ENCODE peak calls at places on chromosomes 3 and 15, in five cellular contexts. Z, R, O, E and V are unnamed samples.

GRCh38 chr3:132730891-132731580 is 8.8 kb upstream of the NPHP3 start:
- DNase-seq in Z (no peak), R (peak; percentile 36), O (no peak), E (no peak), V (peak; percentile 48)

GRCh38 chr3:189941679-189942078 is 179.0 kb downstream of the P3H2 start:
- DNase-seq in Z (no peak), R (peak; percentile 79), O (no peak), E (no peak), V (peak; percentile 48)

GRCh38 chr3:134387293-134387692 is 13.0 kb upstream of the AMOTL2 start:
- DNase-seq in Z (no peak), R (no peak), O (no peak), E (no peak), V (no peak)

GRCh38 chr3:9727041-9727595 is 4.4 kb upstream of the BRPF1 start:
- DNase-seq in Z (no peak), R (no peak), O (no peak), E (peak; percentile 47), V (peak; percentile 15)

GRCh38 chr3:43190682-43191081 is 84.8 kb upstream of the POMGNT2 start:
- DNase-seq in Z (no peak), R (peak; percentile 90), O (no peak), E (no peak), V (no peak)

GRCh38 chr3:31288641-31289100 is 244.1 kb upstream of the STT3B start:
- DNase-seq in Z (peak; percentile 36), R (peak; percentile 71), O (peak; percentile 11), E (no peak), V (peak; percentile 80)

GRCh38 chr3:89447244-89447643 is 339.8 kb downstream of the EPHA3 start:
- DNase-seq in Z (no peak), R (no peak), O (no peak), E (no peak), V (no peak)

GRCh38 chr15:34853001-34853758 is 57.8 kb upstream of the ACTC1 start:
- DNase-seq in Z (no peak), R (no peak), O (no peak), E (no peak), V (no peak)

GRCh38 chr3:148962513-148962912 is 28.8 kb upstream of the GYG1 start:
- DNase-seq in Z (no peak), R (peak; percentile 83), O (no peak), E (no peak), V (peak; percentile 66)

GRCh38 chr3:129507181-129507831 is 21.1 kb upstream of the RHO start:
- DNase-seq in Z (no peak), R (no peak), O (peak; percentile 49), E (no peak), V (no peak)

GRCh38 chr3:152964901-152965609 is 130.1 kb downstream of the P2RY1 start:
- DNase-seq in Z (no peak), R (no peak), O (no peak), E (no peak), V (no peak)

GRCh38 chr3:29683306-29683993 is 402.6 kb downstream of the RBMS3 start:
- DNase-seq in Z (no peak), R (peak; percentile 72), O (no peak), E (no peak), V (no peak)

GRCh38 chr3:188133646-188134045 is 20.3 kb upstream of the LPP start:
- DNase-seq in Z (no peak), R (peak; percentile 82), O (no peak), E (no peak), V (no peak)

GRCh38 chr15:84736375-84736774 is 12.0 kb upstream of the ZNF592 start:
- DNase-seq in Z (no peak), R (no peak), O (no peak), E (peak; percentile 30), V (no peak)

GRCh38 chr15:79105141-79105540 is 14.6 kb upstream of the RASGRF1 start:
- DNase-seq in Z (no peak), R (no peak), O (no peak), E (no peak), V (no peak)

GRCh38 chr15:70882361-70882760 is 9.9 kb downstream of the THAP10 start:
- DNase-seq in Z (no peak), R (no peak), O (no peak), E (no peak), V (no peak)

GRCh38 chr3:169083126-169083525 is 580.4 kb downstream of the MECOM start:
- DNase-seq in Z (no peak), R (no peak), O (no peak), E (no peak), V (no peak)

GRCh38 chr3:66021731-66022131 is 17.0 kb downstream of the MAGI1 start:
- DNase-seq in Z (no peak), R (no peak), O (no peak), E (no peak), V (peak; percentile 32)

GRCh38 chr3:149507491-149508324 is 33.2 kb downstream of the TM4SF4 start:
- DNase-seq in Z (no peak), R (peak; percentile 37), O (no peak), E (no peak), V (no peak)

GRCh38 chr3:4821975-4822374 is 157.3 kb upstream of the BHLHE40 start:
- DNase-seq in Z (no peak), R (no peak), O (no peak), E (peak; percentile 68), V (no peak)

GRCh38 chr15:64845183-64845611 is 3.5 kb downstream of the PLEKHO2 start:
- DNase-seq in Z (no peak), R (no peak), O (peak; percentile 51), E (no peak), V (no peak)

GRCh38 chr3:32146669-32147315 is 40.4 kb downstream of the GPD1L start:
- DNase-seq in Z (no peak), R (no peak), O (no peak), E (no peak), V (no peak)

GRCh38 chr15:58840048-58840447 is 68.9 kb downstream of the MINDY2 start:
- DNase-seq in Z (no peak), R (peak; percentile 21), O (no peak), E (no peak), V (peak; percentile 56)

GRCh38 chr3:28080716-28081115 is 160.7 kb upstream of the CMC1 start:
- DNase-seq in Z (no peak), R (no peak), O (no peak), E (no peak), V (no peak)

GRCh38 chr3:28081533-28081947 is 159.9 kb upstream of the CMC1 start:
- DNase-seq in Z (no peak), R (no peak), O (no peak), E (no peak), V (no peak)

GRCh38 chr3:28077566-28077965 is 163.9 kb upstream of the CMC1 start:
- DNase-seq in Z (no peak), R (peak; percentile 45), O (no peak), E (no peak), V (peak; percentile 18)
- TF ChIP-seq CTCF in Z (no peak), R (no peak), O (peak; percentile 21), E (no peak), V (no peak)

GRCh38 chr3:126530171-126531050 is 6.5 kb downstream of the CHST13 start:
- DNase-seq in Z (no peak), R (no peak), O (peak; percentile 37), E (no peak), V (no peak)

GRCh38 chr3:126527455-126528211 is 3.7 kb downstream of the CHST13 start:
- DNase-seq in Z (no peak), R (no peak), O (no peak), E (no peak), V (no peak)

GRCh38 chr3:126529585-126530170 is 5.7 kb downstream of the CHST13 start:
- DNase-seq in Z (no peak), R (no peak), O (no peak), E (no peak), V (no peak)

GRCh38 chr3:126528419-126528799 is 4.5 kb downstream of the CHST13 start:
- DNase-seq in Z (no peak), R (no peak), O (no peak), E (no peak), V (no peak)

GRCh38 chr3:126528800-126529541 is 5.0 kb downstream of the CHST13 start:
- DNase-seq in Z (no peak), R (no peak), O (peak; percentile 47), E (no peak), V (peak; percentile 84)
- TF ChIP-seq CTCF in Z (no peak), R (no peak), O (peak; percentile 43), E (no peak), V (peak; percentile 23)

GRCh38 chr3:78986702-78987101 is 781.1 kb downstream of the ROBO1 start:
- DNase-seq in Z (no peak), R (no peak), O (no peak), E (no peak), V (no peak)

GRCh38 chr3:78991656-78992055 is 776.1 kb downstream of the ROBO1 start:
- DNase-seq in Z (no peak), R (no peak), O (no peak), E (no peak), V (no peak)

GRCh38 chr3:78990164-78990563 is 777.6 kb downstream of the ROBO1 start:
- DNase-seq in Z (no peak), R (no peak), O (no peak), E (no peak), V (no peak)

GRCh38 chr3:78992400-78992799 is 775.4 kb downstream of the ROBO1 start:
- DNase-seq in Z (no peak), R (no peak), O (no peak), E (no peak), V (no peak)

GRCh38 chr3:78988324-78988723 is 779.5 kb downstream of the ROBO1 start:
- DNase-seq in Z (no peak), R (no peak), O (no peak), E (no peak), V (no peak)
- TF ChIP-seq CTCF in Z (peak; percentile 61), R (peak; percentile 41), O (peak; percentile 19), E (no peak), V (no peak)

GRCh38 chr15:75921732-75922703 is 18.3 kb downstream of the FBXO22 start:
- DNase-seq in Z (no peak), R (peak; percentile 80), O (no peak), E (no peak), V (peak; percentile 22)
- TF ChIP-seq CTCF in Z (peak; percentile 51), R (peak; percentile 62), O (peak; percentile 54), E (peak; percentile 33), V (peak; percentile 18)

GRCh38 chr15:75104804-75105557 is 81.6 kb downstream of the PPCDC start:
- DNase-seq in Z (no peak), R (peak; percentile 85), O (no peak), E (no peak), V (peak; percentile 93)
- TF ChIP-seq CTCF in Z (no peak), R (no peak), O (no peak), E (no peak), V (no peak)

GRCh38 chr3:16723994-16724393 is 118.8 kb upstream of the DAZL start:
- DNase-seq in Z (no peak), R (peak; percentile 62), O (no peak), E (no peak), V (no peak)
- TF ChIP-seq CTCF in Z (peak; percentile 40), R (peak; percentile 60), O (peak; percentile 16), E (no peak), V (no peak)

GRCh38 chr3:128011140-128011539 is 41.1 kb upstream of the SEC61A1 start:
- DNase-seq in Z (peak; percentile 48), R (peak; percentile 22), O (no peak), E (no peak), V (peak; percentile 94)
- TF ChIP-seq CTCF in Z (peak; percentile 61), R (peak; percentile 77), O (peak; percentile 29), E (no peak), V (peak; percentile 52)